ENCODE peak calls at places on chromosomes 12 and 14, in five cellular contexts. One of them, this sample, is unnamed.

GRCh38 chr12:66636771-66637170 is 42.1 kb downstream of the GRIP1 start:
- DNase-seq in tibial artery: peak; percentile 45
- DNase-seq in BE2C: no peak
- DNase-seq in OCI-LY7: no peak
- DNase-seq in epithelial cell of esophagus: no peak
- DNase-seq in this sample: no peak

GRCh38 chr12:11810962-11811361 is 161.5 kb downstream of the ETV6 start:
- DNase-seq in tibial artery: no peak
- DNase-seq in BE2C: no peak
- DNase-seq in OCI-LY7: no peak
- DNase-seq in epithelial cell of esophagus: no peak
- DNase-seq in this sample: no peak

GRCh38 chr14:68911594-68912227 is 67.4 kb downstream of the ACTN1 start:
- DNase-seq in tibial artery: peak; percentile 74
- DNase-seq in BE2C: peak; percentile 79
- DNase-seq in OCI-LY7: peak; percentile 82
- DNase-seq in epithelial cell of esophagus: peak; percentile 74
- DNase-seq in this sample: peak; percentile 37

GRCh38 chr14:76191297-76191696 is 39.6 kb downstream of the GPATCH2L start:
- DNase-seq in tibial artery: peak; percentile 56
- DNase-seq in BE2C: no peak
- DNase-seq in OCI-LY7: peak; percentile 8
- DNase-seq in epithelial cell of esophagus: no peak
- DNase-seq in this sample: no peak

GRCh38 chr14:64540208-64541202 is at the start of gene HSPA2:
- DNase-seq in tibial artery: peak; percentile 99
- DNase-seq in BE2C: peak; percentile 100
- DNase-seq in OCI-LY7: peak; percentile 94
- DNase-seq in epithelial cell of esophagus: peak; percentile 100
- DNase-seq in this sample: peak; percentile 93

GRCh38 chr14:68266998-68267397 is 447.4 kb downstream of the RAD51B start:
- DNase-seq in tibial artery: no peak
- DNase-seq in BE2C: no peak
- DNase-seq in OCI-LY7: peak; percentile 68
- DNase-seq in epithelial cell of esophagus: no peak
- DNase-seq in this sample: no peak

GRCh38 chr12:113373440-113373839 is 15.1 kb downstream of the PLBD2 start:
- DNase-seq in tibial artery: no peak
- DNase-seq in BE2C: no peak
- DNase-seq in OCI-LY7: no peak
- DNase-seq in epithelial cell of esophagus: no peak
- DNase-seq in this sample: no peak

GRCh38 chr14:56116128-56116900 is 1.9 kb upstream of the PELI2 start:
- DNase-seq in tibial artery: no peak
- DNase-seq in BE2C: no peak
- DNase-seq in OCI-LY7: no peak
- DNase-seq in epithelial cell of esophagus: no peak
- DNase-seq in this sample: no peak

GRCh38 chr14:96189288-96189711 is 15.3 kb upstream of the BDKRB2 start:
- DNase-seq in tibial artery: no peak
- DNase-seq in BE2C: no peak
- DNase-seq in OCI-LY7: no peak
- DNase-seq in epithelial cell of esophagus: no peak
- DNase-seq in this sample: no peak

GRCh38 chr14:99350751-99351150 is 78.8 kb upstream of the BCL11B start:
- DNase-seq in tibial artery: no peak
- DNase-seq in BE2C: no peak
- DNase-seq in OCI-LY7: no peak
- DNase-seq in epithelial cell of esophagus: no peak
- DNase-seq in this sample: no peak

GRCh38 chr14:55427439-55427838 is 13.0 kb downstream of the TBPL2 start:
- DNase-seq in tibial artery: no peak
- DNase-seq in BE2C: peak; percentile 21
- DNase-seq in OCI-LY7: no peak
- DNase-seq in epithelial cell of esophagus: peak; percentile 90
- DNase-seq in this sample: no peak

GRCh38 chr12:117100251-117100650 is 1.0 kb upstream of the TESC start:
- DNase-seq in tibial artery: no peak
- DNase-seq in BE2C: no peak
- DNase-seq in OCI-LY7: no peak
- DNase-seq in epithelial cell of esophagus: no peak
- DNase-seq in this sample: no peak
- TF ChIP-seq CTCF in tibial artery: no peak
- TF ChIP-seq CTCF in BE2C: peak; percentile 22
- TF ChIP-seq CTCF in OCI-LY7: no peak
- TF ChIP-seq CTCF in epithelial cell of esophagus: no peak
- TF ChIP-seq CTCF in this sample: no peak

DNA sequence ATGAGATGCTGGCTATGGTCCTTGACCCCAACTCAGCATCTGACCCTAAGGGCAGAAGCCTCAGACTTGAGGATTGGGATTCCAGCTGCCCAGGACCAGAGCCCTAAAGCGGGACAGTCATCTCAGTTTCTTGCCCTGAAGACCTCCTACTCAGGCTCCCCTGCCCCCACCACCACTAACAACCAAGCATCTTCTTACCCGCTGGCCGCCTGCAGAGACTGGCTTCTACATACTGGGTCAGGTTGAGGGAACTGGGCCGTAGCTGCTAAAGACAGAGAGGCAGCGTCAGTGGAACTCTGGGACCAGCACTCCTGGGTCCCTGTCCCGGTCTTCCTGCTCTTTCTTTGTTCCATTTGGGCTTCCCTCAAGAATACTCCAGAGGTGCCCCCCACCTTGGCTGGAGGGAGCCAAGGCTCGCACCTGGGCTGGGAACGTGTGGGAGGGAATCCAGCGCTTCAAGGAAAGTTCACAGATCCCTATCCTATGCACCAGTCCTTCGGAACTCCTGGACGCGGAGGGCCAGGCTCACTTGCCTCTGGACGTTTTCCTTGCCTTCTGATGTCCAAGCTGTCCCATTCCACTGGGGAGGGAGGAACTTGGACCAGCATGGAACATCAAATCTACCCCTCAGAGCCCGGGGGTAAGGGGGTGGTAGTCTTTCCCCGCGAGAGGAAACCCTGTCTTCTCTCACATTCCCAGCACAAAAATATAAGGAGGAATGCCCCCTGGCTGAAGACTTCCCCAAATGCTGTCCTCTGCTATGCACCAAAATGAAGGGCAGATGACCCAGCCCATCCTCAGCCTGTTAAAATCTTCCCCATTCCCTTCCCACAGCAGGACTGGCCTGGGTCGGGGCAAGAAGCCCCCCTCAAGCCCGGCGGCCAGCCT is 794 bp downstream of the RARG start:
- DNase-seq in tibial artery: no peak
- DNase-seq in BE2C: no peak
- DNase-seq in OCI-LY7: no peak
- DNase-seq in epithelial cell of esophagus: no peak
- DNase-seq in this sample: no peak
- TF ChIP-seq CTCF in tibial artery: no peak
- TF ChIP-seq CTCF in BE2C: no peak
- TF ChIP-seq CTCF in OCI-LY7: no peak
- TF ChIP-seq CTCF in epithelial cell of esophagus: no peak
- TF ChIP-seq CTCF in this sample: no peak

DNA sequence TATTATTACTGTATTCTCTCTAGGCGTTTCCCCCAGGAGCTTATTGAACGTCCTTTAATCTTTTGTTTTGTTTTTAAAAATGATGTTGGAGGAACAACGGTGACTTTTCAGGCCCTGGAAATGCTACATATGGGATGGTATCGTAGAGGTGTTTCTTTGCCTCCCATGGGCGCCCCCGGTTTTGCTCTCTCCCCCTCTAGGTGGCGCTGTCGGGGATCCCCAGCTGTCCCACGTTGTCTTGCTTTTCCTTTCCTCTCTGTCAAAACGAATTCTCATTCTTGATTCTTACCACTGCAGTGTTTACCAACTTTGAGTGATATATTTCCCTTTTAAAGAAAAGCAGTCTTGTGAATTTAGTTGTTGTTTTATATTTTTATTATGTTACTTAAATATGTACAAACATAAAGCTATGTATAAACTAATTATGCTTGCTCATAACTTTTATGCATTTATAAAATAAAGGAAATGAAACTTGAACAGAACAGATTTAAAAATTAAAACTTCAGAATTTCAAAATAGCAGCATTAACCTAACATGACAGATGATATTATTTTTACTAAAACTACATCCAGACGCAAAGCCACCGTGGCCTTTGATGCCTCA is 171.9 kb downstream of the RGS6 start:
- DNase-seq in tibial artery: no peak
- DNase-seq in BE2C: peak; percentile 52
- DNase-seq in OCI-LY7: peak; percentile 19
- DNase-seq in epithelial cell of esophagus: peak; percentile 4
- DNase-seq in this sample: no peak
- TF ChIP-seq CTCF in tibial artery: no peak
- TF ChIP-seq CTCF in BE2C: peak; percentile 82
- TF ChIP-seq CTCF in OCI-LY7: peak; percentile 91
- TF ChIP-seq CTCF in epithelial cell of esophagus: peak; percentile 9
- TF ChIP-seq CTCF in this sample: no peak

DNA sequence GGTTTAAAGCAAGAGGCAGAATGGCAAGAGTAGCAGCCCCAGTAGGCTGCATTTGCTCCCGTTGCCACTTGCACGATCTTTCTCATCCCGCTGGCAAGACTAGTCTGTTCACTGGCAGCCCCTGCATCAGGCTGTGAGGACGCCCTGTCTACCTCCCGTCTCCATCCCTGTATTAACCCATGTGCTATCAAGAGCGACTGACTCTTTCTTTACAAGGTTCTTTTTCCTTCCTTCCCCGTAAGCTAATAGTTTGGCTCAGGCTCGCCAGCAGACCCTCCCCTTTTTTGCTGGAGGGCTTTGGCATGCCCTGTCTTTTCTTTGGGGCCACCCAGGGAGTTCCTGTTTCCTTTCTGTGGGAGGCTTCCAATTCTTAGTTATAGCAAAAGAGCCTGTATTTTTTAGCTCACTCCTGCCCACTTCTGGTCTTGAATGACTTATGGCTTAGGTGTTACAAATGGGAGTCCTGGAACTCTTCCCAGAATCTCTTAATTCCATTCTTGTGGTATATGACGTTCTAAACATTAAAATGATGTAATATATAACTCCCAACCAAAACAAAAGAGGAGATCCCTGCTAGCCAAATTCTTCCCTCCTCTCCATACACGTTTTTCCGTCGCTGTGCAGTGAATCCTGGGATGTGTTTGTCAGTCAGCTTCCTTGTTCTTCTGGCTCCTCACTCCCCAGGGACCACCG is 149.0 kb downstream of the PRKCH start:
- DNase-seq in tibial artery: peak; percentile 30
- DNase-seq in BE2C: peak; percentile 89
- DNase-seq in OCI-LY7: no peak
- DNase-seq in epithelial cell of esophagus: peak; percentile 79
- DNase-seq in this sample: no peak
- TF ChIP-seq CTCF in tibial artery: no peak
- TF ChIP-seq CTCF in BE2C: peak; percentile 65
- TF ChIP-seq CTCF in OCI-LY7: peak; percentile 46
- TF ChIP-seq CTCF in epithelial cell of esophagus: peak; percentile 37
- TF ChIP-seq CTCF in this sample: no peak

GRCh38 chr12:42565633-42566032 is 23.9 kb downstream of the PRICKLE1 start:
- DNase-seq in tibial artery: no peak
- DNase-seq in BE2C: no peak
- DNase-seq in OCI-LY7: no peak
- DNase-seq in epithelial cell of esophagus: no peak
- DNase-seq in this sample: no peak
- TF ChIP-seq CTCF in tibial artery: no peak
- TF ChIP-seq CTCF in BE2C: peak; percentile 9
- TF ChIP-seq CTCF in OCI-LY7: no peak
- TF ChIP-seq CTCF in epithelial cell of esophagus: no peak
- TF ChIP-seq CTCF in this sample: no peak

GRCh38 chr12:2629051-2629450 is 165.7 kb upstream of the FKBP4 start:
- DNase-seq in tibial artery: no peak
- DNase-seq in BE2C: no peak
- DNase-seq in OCI-LY7: no peak
- DNase-seq in epithelial cell of esophagus: no peak
- DNase-seq in this sample: no peak
- TF ChIP-seq CTCF in tibial artery: no peak
- TF ChIP-seq CTCF in BE2C: no peak
- TF ChIP-seq CTCF in OCI-LY7: no peak
- TF ChIP-seq CTCF in epithelial cell of esophagus: no peak
- TF ChIP-seq CTCF in this sample: no peak

GRCh38 chr12:3491938-3492867 is 1.2 kb downstream of the PRMT8 start:
- DNase-seq in tibial artery: no peak
- DNase-seq in BE2C: no peak
- DNase-seq in OCI-LY7: no peak
- DNase-seq in epithelial cell of esophagus: peak; percentile 73
- DNase-seq in this sample: peak; percentile 31
- TF ChIP-seq CTCF in tibial artery: no peak
- TF ChIP-seq CTCF in BE2C: no peak
- TF ChIP-seq CTCF in OCI-LY7: no peak
- TF ChIP-seq CTCF in epithelial cell of esophagus: no peak
- TF ChIP-seq CTCF in this sample: no peak